ENCODE peak calls at places on chromosomes 2 and 18, in ten cellular contexts. One of them, this sample, is unnamed.

GRCh38 chr18:33804258-33804657 is 226.2 kb downstream of the ASXL3 start:
- DNase-seq in sigmoid colon: no peak
- DNase-seq in epithelial cell of esophagus: peak
- DNase-seq in IMR-90: peak
- DNase-seq in heart left ventricle: no peak
- DNase-seq in SK-N-SH: no peak
- DNase-seq in cardiac muscle cell: peak
- DNase-seq in endodermal cell: no peak
- DNase-seq in A549: peak
- DNase-seq in AG04450: no peak
- DNase-seq in this sample: peak

GRCh38 chr18:63213331-63213900 is 106.2 kb downstream of the BCL2 start:
- DNase-seq in IMR-90: no peak
- DNase-seq in cardiac muscle cell: peak
- DNase-seq in A549: no peak
- DNase-seq in endodermal cell: no peak
- DNase-seq in AG04450: no peak
- DNase-seq in heart left ventricle: no peak
- DNase-seq in SK-N-SH: no peak
- DNase-seq in sigmoid colon: no peak
- DNase-seq in epithelial cell of esophagus: no peak
- DNase-seq in this sample: peak

GRCh38 chr2:124778076-124778475 is 753.0 kb downstream of the CNTNAP5 start:
- DNase-seq in endodermal cell: peak
- DNase-seq in AG04450: no peak
- DNase-seq in heart left ventricle: no peak
- DNase-seq in sigmoid colon: no peak
- DNase-seq in IMR-90: peak
- DNase-seq in epithelial cell of esophagus: peak
- DNase-seq in SK-N-SH: no peak
- DNase-seq in cardiac muscle cell: peak
- DNase-seq in A549: no peak
- DNase-seq in this sample: no peak

GRCh38 chr2:204343685-204344084 is 201.6 kb upstream of the PARD3B start:
- DNase-seq in IMR-90: no peak
- DNase-seq in sigmoid colon: no peak
- DNase-seq in endodermal cell: no peak
- DNase-seq in heart left ventricle: no peak
- DNase-seq in epithelial cell of esophagus: no peak
- DNase-seq in A549: no peak
- DNase-seq in cardiac muscle cell: no peak
- DNase-seq in SK-N-SH: no peak
- DNase-seq in AG04450: no peak
- DNase-seq in this sample: no peak

GRCh38 chr18:55927831-55928230 is 339.8 kb upstream of the TCF4 start:
- DNase-seq in heart left ventricle: no peak
- DNase-seq in epithelial cell of esophagus: no peak
- DNase-seq in endodermal cell: no peak
- DNase-seq in sigmoid colon: no peak
- DNase-seq in IMR-90: peak
- DNase-seq in cardiac muscle cell: peak
- DNase-seq in A549: no peak
- DNase-seq in SK-N-SH: no peak
- DNase-seq in AG04450: peak
- DNase-seq in this sample: peak

GRCh38 chr2:64273524-64274398 is 129.5 kb upstream of the PELI1 start:
- DNase-seq in SK-N-SH: peak
- DNase-seq in AG04450: peak
- DNase-seq in endodermal cell: peak
- DNase-seq in epithelial cell of esophagus: peak
- DNase-seq in A549: peak
- DNase-seq in sigmoid colon: peak
- DNase-seq in heart left ventricle: peak
- DNase-seq in IMR-90: peak
- DNase-seq in cardiac muscle cell: peak
- DNase-seq in this sample: peak

GRCh38 chr2:139155991-139156390 is 375.8 kb upstream of the NXPH2 start:
- DNase-seq in cardiac muscle cell: no peak
- DNase-seq in endodermal cell: no peak
- DNase-seq in epithelial cell of esophagus: no peak
- DNase-seq in heart left ventricle: no peak
- DNase-seq in SK-N-SH: no peak
- DNase-seq in AG04450: no peak
- DNase-seq in sigmoid colon: no peak
- DNase-seq in A549: no peak
- DNase-seq in IMR-90: no peak
- DNase-seq in this sample: no peak

GRCh38 chr18:45291616-45292612 is 323.4 kb upstream of the SLC14A2 start:
- DNase-seq in IMR-90: no peak
- DNase-seq in A549: no peak
- DNase-seq in SK-N-SH: peak
- DNase-seq in cardiac muscle cell: peak
- DNase-seq in sigmoid colon: no peak
- DNase-seq in AG04450: no peak
- DNase-seq in epithelial cell of esophagus: peak
- DNase-seq in endodermal cell: no peak
- DNase-seq in heart left ventricle: no peak
- DNase-seq in this sample: peak

GRCh38 chr18:52874774-52875173 is 534.8 kb downstream of the DCC start:
- DNase-seq in A549: no peak
- DNase-seq in cardiac muscle cell: no peak
- DNase-seq in endodermal cell: no peak
- DNase-seq in sigmoid colon: no peak
- DNase-seq in IMR-90: no peak
- DNase-seq in AG04450: no peak
- DNase-seq in heart left ventricle: no peak
- DNase-seq in epithelial cell of esophagus: no peak
- DNase-seq in SK-N-SH: no peak
- DNase-seq in this sample: no peak

GRCh38 chr18:75167759-75168211 is 41.2 kb downstream of the PTGR3 start:
- DNase-seq in A549: no peak
- DNase-seq in SK-N-SH: no peak
- DNase-seq in IMR-90: peak
- DNase-seq in AG04450: no peak
- DNase-seq in heart left ventricle: peak
- DNase-seq in endodermal cell: peak
- DNase-seq in sigmoid colon: peak
- DNase-seq in epithelial cell of esophagus: no peak
- DNase-seq in cardiac muscle cell: peak
- DNase-seq in this sample: no peak

GRCh38 chr18:12048827-12049175 is 44.8 kb upstream of the ANKRD62 start:
- DNase-seq in cardiac muscle cell: peak
- DNase-seq in heart left ventricle: no peak
- DNase-seq in SK-N-SH: no peak
- DNase-seq in endodermal cell: no peak
- DNase-seq in IMR-90: peak
- DNase-seq in sigmoid colon: no peak
- DNase-seq in AG04450: peak
- DNase-seq in epithelial cell of esophagus: peak
- DNase-seq in A549: no peak
- DNase-seq in this sample: peak

DNA sequence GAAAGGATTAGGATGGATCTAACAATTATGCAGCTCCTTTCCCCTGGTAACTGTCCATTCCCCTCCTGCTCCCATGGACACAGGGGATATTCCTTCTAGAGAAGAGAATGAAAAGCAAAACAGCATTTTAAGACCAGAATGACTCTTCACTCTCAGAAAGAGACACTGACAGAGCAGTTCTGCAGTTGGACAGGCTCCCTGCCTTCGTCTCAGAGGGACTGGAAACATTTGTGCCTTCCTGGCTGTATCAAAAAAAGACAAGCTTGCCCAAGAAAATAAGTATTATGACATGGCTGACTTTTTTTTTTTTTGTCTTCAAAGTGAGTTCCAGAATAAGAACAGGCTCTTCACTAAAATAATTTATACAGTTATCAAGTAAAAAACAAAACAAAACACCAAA is 9.5 kb downstream of the PID1 start:
- DNase-seq in SK-N-SH: no peak
- DNase-seq in epithelial cell of esophagus: no peak
- DNase-seq in sigmoid colon: no peak
- DNase-seq in A549: no peak
- DNase-seq in heart left ventricle: no peak
- DNase-seq in cardiac muscle cell: no peak
- DNase-seq in AG04450: no peak
- DNase-seq in endodermal cell: no peak
- DNase-seq in IMR-90: no peak
- DNase-seq in this sample: no peak
- H3K4me3 ChIP-seq in SK-N-SH: no peak
- H3K4me3 ChIP-seq in epithelial cell of esophagus: no peak
- H3K4me3 ChIP-seq in sigmoid colon: no peak
- H3K4me3 ChIP-seq in A549: no peak
- H3K4me3 ChIP-seq in heart left ventricle: no peak
- H3K4me3 ChIP-seq in cardiac muscle cell: no peak
- H3K4me3 ChIP-seq in AG04450: no peak
- H3K4me3 ChIP-seq in endodermal cell: no peak
- H3K4me3 ChIP-seq in IMR-90: no peak
- H3K4me3 ChIP-seq in this sample: no peak

GRCh38 chr2:66440011-66440542 is 5.2 kb downstream of the MEIS1 start:
- DNase-seq in endodermal cell: peak
- DNase-seq in cardiac muscle cell: peak
- DNase-seq in sigmoid colon: peak
- DNase-seq in IMR-90: no peak
- DNase-seq in heart left ventricle: peak
- DNase-seq in SK-N-SH: no peak
- DNase-seq in A549: no peak
- DNase-seq in AG04450: no peak
- DNase-seq in epithelial cell of esophagus: peak
- DNase-seq in this sample: peak
- TF ChIP-seq CTCF in endodermal cell: no peak
- TF ChIP-seq CTCF in cardiac muscle cell: no peak
- TF ChIP-seq CTCF in sigmoid colon: no peak
- TF ChIP-seq CTCF in IMR-90: no peak
- TF ChIP-seq CTCF in heart left ventricle: no peak
- TF ChIP-seq CTCF in SK-N-SH: no peak
- TF ChIP-seq CTCF in A549: no peak
- TF ChIP-seq CTCF in AG04450: no peak
- TF ChIP-seq CTCF in epithelial cell of esophagus: no peak
- TF ChIP-seq CTCF in this sample: no peak

DNA sequence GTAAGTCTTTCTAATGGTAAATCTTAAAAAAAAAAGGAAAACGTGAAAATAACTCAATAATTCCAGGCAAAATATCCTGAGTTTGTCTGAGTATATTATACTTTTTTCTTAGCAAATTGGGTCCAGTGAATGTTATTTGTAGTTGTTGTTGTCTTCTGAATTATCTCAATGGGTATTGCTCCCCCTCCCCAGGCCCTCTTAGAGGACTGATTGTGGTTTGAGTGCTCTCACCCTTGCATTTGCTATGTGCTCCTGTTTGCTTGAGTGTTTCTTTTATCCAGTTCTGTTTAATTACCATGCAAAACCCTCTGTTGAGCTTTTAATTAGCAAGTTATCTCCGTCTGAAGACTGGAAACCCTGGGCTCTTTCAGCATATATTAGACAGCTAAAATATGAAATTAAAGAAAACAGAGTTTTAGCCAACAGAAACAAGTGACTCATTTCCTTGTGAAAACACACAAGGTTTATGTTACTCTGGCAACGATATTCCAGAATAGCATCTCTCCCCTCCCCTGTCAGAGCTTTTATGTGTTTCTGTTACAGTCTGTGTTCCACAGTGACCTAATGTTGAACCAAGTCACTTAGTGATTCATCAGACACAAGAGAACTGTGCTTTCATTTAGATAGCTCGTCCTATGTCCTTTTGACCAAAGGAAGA is 172.5 kb upstream of the RBMS1 start:
- DNase-seq in AG04450: peak
- DNase-seq in endodermal cell: no peak
- DNase-seq in epithelial cell of esophagus: peak
- DNase-seq in heart left ventricle: peak
- DNase-seq in sigmoid colon: no peak
- DNase-seq in SK-N-SH: peak
- DNase-seq in A549: peak
- DNase-seq in IMR-90: peak
- DNase-seq in cardiac muscle cell: peak
- DNase-seq in this sample: peak
- H3K4me3 ChIP-seq in AG04450: peak
- H3K4me3 ChIP-seq in endodermal cell: no peak
- H3K4me3 ChIP-seq in epithelial cell of esophagus: no peak
- H3K4me3 ChIP-seq in heart left ventricle: no peak
- H3K4me3 ChIP-seq in sigmoid colon: peak
- H3K4me3 ChIP-seq in SK-N-SH: peak
- H3K4me3 ChIP-seq in A549: no peak
- H3K4me3 ChIP-seq in IMR-90: peak
- H3K4me3 ChIP-seq in cardiac muscle cell: no peak
- H3K4me3 ChIP-seq in this sample: peak

DNA sequence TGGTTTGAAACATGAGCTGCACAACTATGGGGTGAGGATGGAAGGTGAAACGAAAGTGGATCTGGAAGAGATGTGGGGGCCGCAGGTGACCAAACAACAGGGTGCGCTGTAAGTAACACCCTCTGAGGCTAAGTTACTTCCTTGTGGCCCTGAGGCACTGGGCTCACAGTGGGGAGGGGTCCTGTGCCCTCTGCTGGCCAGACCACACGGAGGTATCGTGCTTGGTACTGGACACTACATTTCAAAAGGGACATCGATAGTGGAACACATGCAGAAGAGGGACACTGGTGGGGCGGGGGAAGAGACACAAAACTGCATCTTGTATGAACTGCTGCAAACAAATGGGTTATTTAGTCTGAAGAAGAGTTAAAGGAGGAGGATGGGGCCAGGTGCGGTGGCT is 110.6 kb downstream of the CLIP4 start:
- DNase-seq in cardiac muscle cell: no peak
- DNase-seq in epithelial cell of esophagus: no peak
- DNase-seq in A549: no peak
- DNase-seq in SK-N-SH: no peak
- DNase-seq in sigmoid colon: peak
- DNase-seq in endodermal cell: no peak
- DNase-seq in IMR-90: no peak
- DNase-seq in AG04450: no peak
- DNase-seq in heart left ventricle: no peak
- DNase-seq in this sample: no peak
- TF ChIP-seq CTCF in cardiac muscle cell: no peak
- TF ChIP-seq CTCF in epithelial cell of esophagus: no peak
- TF ChIP-seq CTCF in A549: no peak
- TF ChIP-seq CTCF in SK-N-SH: peak
- TF ChIP-seq CTCF in sigmoid colon: no peak
- TF ChIP-seq CTCF in endodermal cell: peak
- TF ChIP-seq CTCF in IMR-90: no peak
- TF ChIP-seq CTCF in AG04450: no peak
- TF ChIP-seq CTCF in heart left ventricle: no peak
- TF ChIP-seq CTCF in this sample: no peak

This sample was measured in fibroblast of mammary gland.